ENCODE peak calls at places on chromosomes 3 and 15, in eight cellular contexts. Z is fibroblast of lung, P is GM23248, E is OCI-LY7, T is IMR-90, Q is PC-9, A is DND-41, H is PC-3. O is an unnamed sample. For H3K4me1, the result is how much of the 10 kb centered on the place peaks cover.

GRCh38 chr15:45635763-45636292 is 999 bp downstream of the SQOR start:
- DNase-seq in Q (no peak), H (no peak), E (no peak), A (no peak), P (no peak), T (no peak), Z (no peak), O (no peak)

GRCh38 chr3:12428131-12428530 is 56.1 kb upstream of the TSEN2 start:
- DNase-seq in Q (no peak), E (no peak), Z (no peak), A (no peak), P (peak), T (no peak), H (no peak), O (no peak)

GRCh38 chr3:144590854-144591253 is 619.2 kb downstream of the DIPK2A start:
- DNase-seq in Z (peak), E (no peak), Q (no peak), P (peak), A (no peak), H (peak), T (peak), O (no peak)

GRCh38 chr3:131526801-131527347 is 24.1 kb upstream of the MRPL3 start:
- DNase-seq in T (peak), Z (peak), Q (peak), E (no peak), A (no peak), P (peak), H (peak), O (no peak)

GRCh38 chr15:27844018-27844666 is 255.0 kb downstream of the OCA2 start:
- DNase-seq in Q (no peak), P (peak), T (peak), Z (peak), E (no peak), H (peak), A (no peak), O (no peak)

GRCh38 chr15:51620647-51621046 is 1.9 kb downstream of the DMXL2 start:
- DNase-seq in P (no peak), Z (no peak), A (no peak), E (no peak), Q (no peak), H (no peak), T (no peak), O (peak)

GRCh38 chr15:88342666-88343065 is 86.1 kb upstream of the NTRK3 start:
- DNase-seq in Q (no peak), A (no peak), P (peak), E (no peak), Z (no peak), T (no peak), H (no peak), O (no peak)

GRCh38 chr3:67400476-67400875 is 253.9 kb downstream of the SUCLG2 start:
- DNase-seq in T (no peak), Z (no peak), Q (no peak), A (no peak), H (no peak), E (no peak), P (no peak), O (no peak)

GRCh38 chr3:16182612-16183011 is 8.1 kb downstream of the GALNT15 start:
- DNase-seq in H (no peak), E (no peak), Z (no peak), T (no peak), Q (no peak), A (no peak), P (no peak), O (no peak)

GRCh38 chr3:149581248-149581647 is 76.6 kb downstream of the WWTR1 start:
- DNase-seq in Q (no peak), Z (no peak), T (no peak), P (peak), H (peak), A (no peak), E (no peak), O (no peak)
- H3K4me1 ChIP-seq in Q (half or more), Z (under half), T (under half), P (half or more), H (half or more), A (under half), E (under half), O (under half)

DNA sequence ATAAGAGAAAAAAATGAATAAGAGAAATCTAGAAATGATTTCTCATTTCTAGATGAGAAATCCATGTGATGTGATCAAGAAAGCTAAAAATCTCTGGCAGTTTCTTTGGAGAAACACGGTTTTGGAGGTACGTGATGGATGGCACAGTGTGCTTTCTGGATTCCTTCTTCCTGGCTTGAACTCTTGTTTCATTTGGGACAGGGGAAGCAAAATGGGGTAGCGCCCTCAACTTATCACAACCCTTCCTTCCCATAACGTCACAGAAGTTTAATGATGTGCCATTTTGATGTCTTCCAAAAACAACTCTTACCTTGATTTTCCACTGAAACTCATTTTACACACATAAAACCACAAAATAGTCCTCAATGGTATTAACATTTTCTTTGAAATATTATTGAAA is 1037.3 kb downstream of the ROBO2 start:
- DNase-seq in H (no peak), Z (no peak), A (no peak), P (no peak), E (no peak), T (no peak), Q (no peak), O (no peak)
- H3K4me3 ChIP-seq in H (no peak), Z (no peak), A (no peak), P (no peak), E (no peak), T (no peak), Q (no peak), O (no peak)

GRCh38 chr15:70127288-70127746 is 29.6 kb upstream of the TLE3 start:
- DNase-seq in Z (no peak), P (no peak), T (no peak), E (no peak), Q (peak), A (no peak), H (peak), O (peak)

GRCh38 chr15:70128757-70129140 is 31.0 kb upstream of the TLE3 start:
- DNase-seq in Q (no peak), A (no peak), P (no peak), Z (no peak), H (no peak), E (no peak), T (no peak), O (no peak)

GRCh38 chr15:70127797-70128756 is 30.4 kb upstream of the TLE3 start:
- DNase-seq in P (no peak), A (no peak), H (no peak), Z (no peak), Q (no peak), T (no peak), E (no peak), O (no peak)

GRCh38 chr15:70125605-70126004 is 27.9 kb upstream of the TLE3 start:
- DNase-seq in A (no peak), H (no peak), E (no peak), T (no peak), Q (no peak), Z (no peak), P (no peak), O (no peak)

GRCh38 chr15:70126382-70126781 is 28.7 kb upstream of the TLE3 start:
- DNase-seq in H (no peak), Z (no peak), T (no peak), Q (no peak), P (no peak), E (no peak), A (no peak), O (no peak)
- H2AFZ ChIP-seq in H (no peak), Z (no peak), T (no peak), Q (no peak), P (no peak), E (no peak), A (no peak), O (no peak)

GRCh38 chr3:122782804-122783203 is 10.8 kb downstream of the HSPBAP1 start:
- DNase-seq in Z (no peak), T (no peak), A (no peak), Q (no peak), H (no peak), E (no peak), P (no peak), O (no peak)

GRCh38 chr3:122784436-122784835 is 9.2 kb downstream of the HSPBAP1 start:
- DNase-seq in T (peak), E (no peak), Q (no peak), H (peak), Z (peak), P (peak), A (no peak), O (no peak)

GRCh38 chr3:122787872-122788271 is 5.8 kb downstream of the HSPBAP1 start:
- DNase-seq in T (no peak), E (no peak), Z (no peak), P (no peak), A (no peak), Q (no peak), H (no peak), O (no peak)

GRCh38 chr3:122786067-122786466 is 7.6 kb downstream of the HSPBAP1 start:
- DNase-seq in Q (no peak), Z (peak), T (peak), P (peak), E (no peak), A (no peak), H (peak), O (no peak)

GRCh38 chr3:122785231-122785630 is 8.4 kb downstream of the HSPBAP1 start:
- DNase-seq in Q (peak), E (no peak), P (peak), T (no peak), A (no peak), Z (no peak), H (peak), O (no peak)
- H3K4me1 ChIP-seq in Q (under half), E (under half), P (under half), T (under half), A (under half), Z (under half), H (under half), O (under half)

GRCh38 chr3:185585523-185585861 is 603 bp upstream of the SENP2 start:
- DNase-seq in H (no peak), Z (no peak), E (no peak), P (no peak), T (no peak), A (no peak), Q (no peak), O (no peak)

GRCh38 chr3:185584681-185585080 is 1.4 kb upstream of the SENP2 start:
- DNase-seq in E (no peak), Z (no peak), T (no peak), A (no peak), Q (no peak), H (no peak), P (no peak), O (no peak)

GRCh38 chr3:185582871-185583270 is 3.2 kb upstream of the SENP2 start:
- DNase-seq in Q (no peak), E (no peak), T (no peak), A (no peak), H (no peak), P (no peak), Z (no peak), O (no peak)

GRCh38 chr3:185582236-185582635 is 3.9 kb upstream of the SENP2 start:
- DNase-seq in T (no peak), E (no peak), Q (no peak), P (no peak), A (no peak), H (no peak), Z (no peak), O (no peak)

DNA sequence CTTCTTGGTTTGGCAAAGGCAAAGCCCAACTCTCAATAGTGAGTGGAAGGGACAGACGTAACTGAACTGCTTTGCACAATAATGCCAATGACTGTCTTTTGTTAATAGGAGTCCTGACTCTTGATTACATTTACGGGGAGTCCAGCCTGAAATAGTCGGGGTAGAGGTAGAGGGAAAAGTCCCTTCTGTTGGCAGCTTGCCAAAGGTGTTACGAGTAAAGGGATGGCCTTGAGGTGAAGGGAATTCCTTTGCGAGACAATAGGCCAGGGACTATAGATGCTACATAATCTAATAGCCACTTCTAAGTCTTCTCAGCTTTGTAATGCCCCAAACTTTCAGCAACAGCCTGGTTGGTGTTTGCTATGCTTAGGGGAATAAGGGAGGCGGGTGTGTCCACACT is 2.2 kb upstream of the SENP2 start:
- DNase-seq in P (no peak), A (no peak), T (no peak), H (no peak), Q (no peak), E (no peak), Z (no peak), O (no peak)
- H3K4me3 ChIP-seq in P (no peak), A (no peak), T (no peak), H (no peak), Q (no peak), E (no peak), Z (no peak), O (no peak)

DNA sequence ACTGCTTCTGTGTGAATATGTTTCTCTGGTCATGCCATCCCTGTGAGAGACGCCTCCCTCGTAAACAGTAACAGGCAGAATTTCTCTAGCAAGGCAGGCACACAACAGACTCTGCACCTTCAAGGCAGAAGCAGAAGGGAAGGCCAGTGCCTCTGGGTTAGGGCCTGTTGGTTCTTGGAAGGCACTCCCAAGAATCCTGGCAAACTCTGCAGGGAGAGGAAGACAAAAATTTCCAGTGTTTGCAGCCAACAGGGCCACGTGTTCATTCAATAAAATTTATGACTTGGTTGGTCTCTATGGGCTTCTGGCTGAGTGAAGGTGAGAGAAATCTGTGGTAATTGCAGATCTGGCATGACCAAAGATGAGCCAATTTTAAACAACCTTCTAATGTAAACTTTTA is 39.3 kb downstream of the NFKBIZ start:
- DNase-seq in E (no peak), T (no peak), P (no peak), Q (no peak), A (no peak), Z (no peak), H (no peak), O (peak)
- H2AFZ ChIP-seq in E (peak), T (no peak), P (no peak), Q (peak), A (no peak), Z (no peak), H (no peak), O (no peak)

GRCh38 chr15:69715205-69715604 is 262.6 kb downstream of the RPLP1 start:
- DNase-seq in T (no peak), Z (no peak), H (no peak), Q (no peak), A (no peak), E (no peak), P (no peak), O (no peak)

GRCh38 chr15:69722924-69723323 is 270.3 kb downstream of the RPLP1 start:
- DNase-seq in T (no peak), E (no peak), P (no peak), A (no peak), H (no peak), Q (no peak), Z (no peak), O (no peak)

GRCh38 chr15:69719527-69719926 is 266.9 kb downstream of the RPLP1 start:
- DNase-seq in H (no peak), Q (no peak), T (no peak), A (no peak), Z (no peak), P (no peak), E (peak), O (no peak)

GRCh38 chr15:69718916-69719315 is 266.3 kb downstream of the RPLP1 start:
- DNase-seq in A (peak), H (no peak), Q (no peak), E (peak), P (no peak), T (no peak), Z (no peak), O (no peak)

GRCh38 chr15:69718445-69718844 is 265.8 kb downstream of the RPLP1 start:
- DNase-seq in H (no peak), A (no peak), Z (no peak), T (no peak), P (no peak), E (no peak), Q (no peak), O (no peak)
- H3K4me1 ChIP-seq in H (under half), A (under half), Z (under half), T (under half), P (under half), E (under half), Q (under half), O (under half)

GRCh38 chr3:97970131-97970530 is 2.1 kb downstream of the RIOX2 start:
- DNase-seq in P (peak), A (no peak), H (no peak), Z (peak), E (no peak), T (no peak), Q (no peak), O (no peak)
- H3K4me3 ChIP-seq in P (peak), A (no peak), H (peak), Z (no peak), E (peak), T (no peak), Q (peak), O (peak)

GRCh38 chr15:59918994-59919951 is 84.8 kb upstream of the FOXB1 start:
- DNase-seq in T (peak), P (peak), A (no peak), E (no peak), Q (peak), Z (no peak), H (peak), O (no peak)

GRCh38 chr15:59923508-59923907 is 80.6 kb upstream of the FOXB1 start:
- DNase-seq in Q (no peak), A (no peak), P (no peak), E (no peak), H (no peak), T (no peak), Z (no peak), O (no peak)

DNA sequence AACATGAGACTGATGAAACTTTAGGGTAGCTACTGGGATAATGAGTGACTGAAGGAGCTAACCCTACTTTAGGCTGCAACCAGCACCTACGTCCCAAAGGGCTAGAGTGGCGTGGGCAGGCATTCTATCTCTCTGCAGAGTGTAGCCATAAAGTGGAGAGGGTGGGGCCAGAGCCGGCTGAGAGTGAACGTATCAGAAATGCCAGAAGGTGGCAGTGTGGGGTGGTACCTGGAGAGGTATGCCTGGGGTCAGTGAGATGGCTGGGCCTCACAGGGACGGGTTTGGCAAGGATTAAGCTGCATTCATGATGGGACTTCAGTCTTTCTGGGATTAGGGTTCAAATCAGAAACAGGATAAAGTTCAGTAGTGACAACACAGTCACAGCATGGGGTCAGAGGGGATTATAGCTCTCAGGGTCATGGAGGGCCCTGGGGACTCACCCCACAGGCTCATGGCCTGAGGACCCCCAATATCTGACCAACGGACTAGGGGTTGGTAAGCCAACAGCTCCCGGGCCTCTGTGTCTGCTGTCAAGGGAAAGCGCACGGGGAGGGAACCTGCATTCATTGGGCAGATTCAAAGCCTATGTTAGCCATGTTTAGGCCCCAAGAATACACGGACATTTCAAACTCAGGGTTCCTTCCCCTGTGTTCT is 86.5 kb upstream of the FOXB1 start:
- DNase-seq in P (peak), E (peak), T (peak), A (peak), Q (peak), H (peak), Z (peak), O (peak)
- H2AFZ ChIP-seq in P (no peak), E (no peak), T (no peak), A (peak), Q (no peak), H (no peak), Z (no peak), O (no peak)

O was measured in Karpas-422.